ENCODE peak calls at places on chromosomes 11 and 22, in seven cellular contexts. One of them, this sample, is unnamed.

GRCh38 chr22:46262449-46263207 is 515 bp downstream of the PKDREJ start:
- DNase-seq in NCI-H1105 treated with DMSO at 0.1 percent for 48 hours: no peak
- DNase-seq in stimulated activated CD8-positive, alpha-beta memory T cell treated with anti-CD3 and anti-CD28 coated beads, Interleukin-15, amount 100 ng/mL, for 24 hours: no peak
- DNase-seq in activated T-cell treated with anti-CD3 and anti-CD28 coated beads for 48 hours: peak
- DNase-seq in hypothalamus: no peak
- DNase-seq in naive thymus-derived CD4-positive, alpha-beta T cell: no peak
- DNase-seq in iris pigment epithelial cell: peak
- DNase-seq in this sample: no peak

GRCh38 chr11:19121646-19122045 is 4.7 kb downstream of the ZDHHC13 start:
- DNase-seq in NCI-H1105 treated with DMSO at 0.1 percent for 48 hours: no peak
- DNase-seq in stimulated activated CD8-positive, alpha-beta memory T cell treated with anti-CD3 and anti-CD28 coated beads, Interleukin-15, amount 100 ng/mL, for 24 hours: no peak
- DNase-seq in activated T-cell treated with anti-CD3 and anti-CD28 coated beads for 48 hours: no peak
- DNase-seq in hypothalamus: no peak
- DNase-seq in naive thymus-derived CD4-positive, alpha-beta T cell: no peak
- DNase-seq in iris pigment epithelial cell: peak
- DNase-seq in this sample: no peak

GRCh38 chr11:4181780-4182721 is 87.5 kb downstream of the RRM1 start:
- DNase-seq in NCI-H1105 treated with DMSO at 0.1 percent for 48 hours: peak
- DNase-seq in stimulated activated CD8-positive, alpha-beta memory T cell treated with anti-CD3 and anti-CD28 coated beads, Interleukin-15, amount 100 ng/mL, for 24 hours: no peak
- DNase-seq in activated T-cell treated with anti-CD3 and anti-CD28 coated beads for 48 hours: peak
- DNase-seq in hypothalamus: peak
- DNase-seq in naive thymus-derived CD4-positive, alpha-beta T cell: no peak
- DNase-seq in iris pigment epithelial cell: peak
- DNase-seq in this sample: peak

GRCh38 chr22:50016988-50017700 is 4.6 kb upstream of the IL17REL start:
- DNase-seq in NCI-H1105 treated with DMSO at 0.1 percent for 48 hours: no peak
- DNase-seq in stimulated activated CD8-positive, alpha-beta memory T cell treated with anti-CD3 and anti-CD28 coated beads, Interleukin-15, amount 100 ng/mL, for 24 hours: peak
- DNase-seq in activated T-cell treated with anti-CD3 and anti-CD28 coated beads for 48 hours: peak
- DNase-seq in hypothalamus: no peak
- DNase-seq in naive thymus-derived CD4-positive, alpha-beta T cell: no peak
- DNase-seq in iris pigment epithelial cell: no peak
- DNase-seq in this sample: no peak

GRCh38 chr11:6672006-6672405 is 11.1 kb downstream of the MRPL17 start:
- DNase-seq in NCI-H1105 treated with DMSO at 0.1 percent for 48 hours: no peak
- DNase-seq in stimulated activated CD8-positive, alpha-beta memory T cell treated with anti-CD3 and anti-CD28 coated beads, Interleukin-15, amount 100 ng/mL, for 24 hours: no peak
- DNase-seq in activated T-cell treated with anti-CD3 and anti-CD28 coated beads for 48 hours: no peak
- DNase-seq in hypothalamus: no peak
- DNase-seq in naive thymus-derived CD4-positive, alpha-beta T cell: no peak
- DNase-seq in iris pigment epithelial cell: no peak
- DNase-seq in this sample: no peak

GRCh38 chr11:78292109-78292803 is 103.5 kb downstream of the USP35 start:
- DNase-seq in NCI-H1105 treated with DMSO at 0.1 percent for 48 hours: no peak
- DNase-seq in stimulated activated CD8-positive, alpha-beta memory T cell treated with anti-CD3 and anti-CD28 coated beads, Interleukin-15, amount 100 ng/mL, for 24 hours: no peak
- DNase-seq in activated T-cell treated with anti-CD3 and anti-CD28 coated beads for 48 hours: no peak
- DNase-seq in hypothalamus: no peak
- DNase-seq in naive thymus-derived CD4-positive, alpha-beta T cell: no peak
- DNase-seq in iris pigment epithelial cell: no peak
- DNase-seq in this sample: no peak

GRCh38 chr11:119602745-119603373 is 126.1 kb downstream of the NECTIN1 start:
- DNase-seq in NCI-H1105 treated with DMSO at 0.1 percent for 48 hours: no peak
- DNase-seq in stimulated activated CD8-positive, alpha-beta memory T cell treated with anti-CD3 and anti-CD28 coated beads, Interleukin-15, amount 100 ng/mL, for 24 hours: no peak
- DNase-seq in activated T-cell treated with anti-CD3 and anti-CD28 coated beads for 48 hours: no peak
- DNase-seq in hypothalamus: no peak
- DNase-seq in naive thymus-derived CD4-positive, alpha-beta T cell: no peak
- DNase-seq in iris pigment epithelial cell: no peak
- DNase-seq in this sample: no peak

GRCh38 chr22:35984183-35984710 is 44.4 kb downstream of the RBFOX2 start:
- DNase-seq in NCI-H1105 treated with DMSO at 0.1 percent for 48 hours: no peak
- DNase-seq in stimulated activated CD8-positive, alpha-beta memory T cell treated with anti-CD3 and anti-CD28 coated beads, Interleukin-15, amount 100 ng/mL, for 24 hours: no peak
- DNase-seq in activated T-cell treated with anti-CD3 and anti-CD28 coated beads for 48 hours: no peak
- DNase-seq in hypothalamus: no peak
- DNase-seq in naive thymus-derived CD4-positive, alpha-beta T cell: no peak
- DNase-seq in iris pigment epithelial cell: no peak
- DNase-seq in this sample: no peak

GRCh38 chr22:39724857-39725256 is 154.3 kb downstream of the CACNA1I start:
- DNase-seq in NCI-H1105 treated with DMSO at 0.1 percent for 48 hours: no peak
- DNase-seq in stimulated activated CD8-positive, alpha-beta memory T cell treated with anti-CD3 and anti-CD28 coated beads, Interleukin-15, amount 100 ng/mL, for 24 hours: no peak
- DNase-seq in activated T-cell treated with anti-CD3 and anti-CD28 coated beads for 48 hours: no peak
- DNase-seq in hypothalamus: no peak
- DNase-seq in naive thymus-derived CD4-positive, alpha-beta T cell: no peak
- DNase-seq in iris pigment epithelial cell: no peak
- DNase-seq in this sample: no peak

GRCh38 chr11:118927554-118928107 is 1.9 kb upstream of the BCL9L start:
- DNase-seq in NCI-H1105 treated with DMSO at 0.1 percent for 48 hours: no peak
- DNase-seq in stimulated activated CD8-positive, alpha-beta memory T cell treated with anti-CD3 and anti-CD28 coated beads, Interleukin-15, amount 100 ng/mL, for 24 hours: no peak
- DNase-seq in activated T-cell treated with anti-CD3 and anti-CD28 coated beads for 48 hours: no peak
- DNase-seq in hypothalamus: no peak
- DNase-seq in naive thymus-derived CD4-positive, alpha-beta T cell: no peak
- DNase-seq in iris pigment epithelial cell: no peak
- DNase-seq in this sample: no peak

GRCh38 chr22:44870021-44870420 is 117.6 kb downstream of the ARHGAP8 start:
- DNase-seq in NCI-H1105 treated with DMSO at 0.1 percent for 48 hours: no peak
- DNase-seq in stimulated activated CD8-positive, alpha-beta memory T cell treated with anti-CD3 and anti-CD28 coated beads, Interleukin-15, amount 100 ng/mL, for 24 hours: no peak
- DNase-seq in activated T-cell treated with anti-CD3 and anti-CD28 coated beads for 48 hours: no peak
- DNase-seq in hypothalamus: no peak
- DNase-seq in naive thymus-derived CD4-positive, alpha-beta T cell: no peak
- DNase-seq in iris pigment epithelial cell: peak
- DNase-seq in this sample: peak

GRCh38 chr11:63589000-63589399 is 25.2 kb downstream of the PLAAT3 start:
- DNase-seq in NCI-H1105 treated with DMSO at 0.1 percent for 48 hours: no peak
- DNase-seq in stimulated activated CD8-positive, alpha-beta memory T cell treated with anti-CD3 and anti-CD28 coated beads, Interleukin-15, amount 100 ng/mL, for 24 hours: no peak
- DNase-seq in activated T-cell treated with anti-CD3 and anti-CD28 coated beads for 48 hours: no peak
- DNase-seq in hypothalamus: no peak
- DNase-seq in naive thymus-derived CD4-positive, alpha-beta T cell: no peak
- DNase-seq in iris pigment epithelial cell: no peak
- DNase-seq in this sample: no peak

GRCh38 chr22:41857160-41857859 is 24.4 kb downstream of the SREBF2 start:
- DNase-seq in NCI-H1105 treated with DMSO at 0.1 percent for 48 hours: no peak
- DNase-seq in stimulated activated CD8-positive, alpha-beta memory T cell treated with anti-CD3 and anti-CD28 coated beads, Interleukin-15, amount 100 ng/mL, for 24 hours: peak
- DNase-seq in activated T-cell treated with anti-CD3 and anti-CD28 coated beads for 48 hours: peak
- DNase-seq in hypothalamus: no peak
- DNase-seq in naive thymus-derived CD4-positive, alpha-beta T cell: peak
- DNase-seq in iris pigment epithelial cell: peak
- DNase-seq in this sample: peak

GRCh38 chr11:11841121-11841604 is 609 bp upstream of the USP47 start:
- DNase-seq in NCI-H1105 treated with DMSO at 0.1 percent for 48 hours: peak
- DNase-seq in stimulated activated CD8-positive, alpha-beta memory T cell treated with anti-CD3 and anti-CD28 coated beads, Interleukin-15, amount 100 ng/mL, for 24 hours: peak
- DNase-seq in activated T-cell treated with anti-CD3 and anti-CD28 coated beads for 48 hours: no peak
- DNase-seq in hypothalamus: peak
- DNase-seq in naive thymus-derived CD4-positive, alpha-beta T cell: no peak
- DNase-seq in iris pigment epithelial cell: peak
- DNase-seq in this sample: peak

GRCh38 chr22:25488244-25489020 is 76.0 kb upstream of the GRK3 start:
- DNase-seq in NCI-H1105 treated with DMSO at 0.1 percent for 48 hours: peak
- DNase-seq in stimulated activated CD8-positive, alpha-beta memory T cell treated with anti-CD3 and anti-CD28 coated beads, Interleukin-15, amount 100 ng/mL, for 24 hours: no peak
- DNase-seq in activated T-cell treated with anti-CD3 and anti-CD28 coated beads for 48 hours: peak
- DNase-seq in hypothalamus: peak
- DNase-seq in naive thymus-derived CD4-positive, alpha-beta T cell: no peak
- DNase-seq in iris pigment epithelial cell: peak
- DNase-seq in this sample: peak

GRCh38 chr22:35601743-35602633 is 15.1 kb downstream of the MB start:
- DNase-seq in NCI-H1105 treated with DMSO at 0.1 percent for 48 hours: no peak
- DNase-seq in stimulated activated CD8-positive, alpha-beta memory T cell treated with anti-CD3 and anti-CD28 coated beads, Interleukin-15, amount 100 ng/mL, for 24 hours: no peak
- DNase-seq in activated T-cell treated with anti-CD3 and anti-CD28 coated beads for 48 hours: no peak
- DNase-seq in hypothalamus: no peak
- DNase-seq in naive thymus-derived CD4-positive, alpha-beta T cell: no peak
- DNase-seq in iris pigment epithelial cell: peak
- DNase-seq in this sample: no peak

GRCh38 chr11:92340839-92341238 is 116.2 kb downstream of the FAT3 start:
- DNase-seq in NCI-H1105 treated with DMSO at 0.1 percent for 48 hours: no peak
- DNase-seq in stimulated activated CD8-positive, alpha-beta memory T cell treated with anti-CD3 and anti-CD28 coated beads, Interleukin-15, amount 100 ng/mL, for 24 hours: no peak
- DNase-seq in activated T-cell treated with anti-CD3 and anti-CD28 coated beads for 48 hours: no peak
- DNase-seq in hypothalamus: no peak
- DNase-seq in naive thymus-derived CD4-positive, alpha-beta T cell: no peak
- DNase-seq in iris pigment epithelial cell: no peak
- DNase-seq in this sample: peak

GRCh38 chr11:62546937-62547625 is 475 bp upstream of the AHNAK start:
- DNase-seq in NCI-H1105 treated with DMSO at 0.1 percent for 48 hours: no peak
- DNase-seq in stimulated activated CD8-positive, alpha-beta memory T cell treated with anti-CD3 and anti-CD28 coated beads, Interleukin-15, amount 100 ng/mL, for 24 hours: no peak
- DNase-seq in activated T-cell treated with anti-CD3 and anti-CD28 coated beads for 48 hours: no peak
- DNase-seq in hypothalamus: no peak
- DNase-seq in naive thymus-derived CD4-positive, alpha-beta T cell: no peak
- DNase-seq in iris pigment epithelial cell: peak
- DNase-seq in this sample: no peak

GRCh38 chr11:62133328-62134065 is 9.7 kb downstream of the INCENP start:
- DNase-seq in NCI-H1105 treated with DMSO at 0.1 percent for 48 hours: no peak
- DNase-seq in stimulated activated CD8-positive, alpha-beta memory T cell treated with anti-CD3 and anti-CD28 coated beads, Interleukin-15, amount 100 ng/mL, for 24 hours: no peak
- DNase-seq in activated T-cell treated with anti-CD3 and anti-CD28 coated beads for 48 hours: no peak
- DNase-seq in hypothalamus: no peak
- DNase-seq in naive thymus-derived CD4-positive, alpha-beta T cell: no peak
- DNase-seq in iris pigment epithelial cell: no peak
- DNase-seq in this sample: no peak

GRCh38 chr11:111607751-111608150 is 5.5 kb downstream of the SIK2 start:
- DNase-seq in NCI-H1105 treated with DMSO at 0.1 percent for 48 hours: no peak
- DNase-seq in stimulated activated CD8-positive, alpha-beta memory T cell treated with anti-CD3 and anti-CD28 coated beads, Interleukin-15, amount 100 ng/mL, for 24 hours: no peak
- DNase-seq in activated T-cell treated with anti-CD3 and anti-CD28 coated beads for 48 hours: no peak
- DNase-seq in hypothalamus: no peak
- DNase-seq in naive thymus-derived CD4-positive, alpha-beta T cell: no peak
- DNase-seq in iris pigment epithelial cell: no peak
- DNase-seq in this sample: no peak

GRCh38 chr22:44448271-44448780 is 49.7 kb downstream of the RTL6 start:
- DNase-seq in NCI-H1105 treated with DMSO at 0.1 percent for 48 hours: no peak
- DNase-seq in stimulated activated CD8-positive, alpha-beta memory T cell treated with anti-CD3 and anti-CD28 coated beads, Interleukin-15, amount 100 ng/mL, for 24 hours: no peak
- DNase-seq in activated T-cell treated with anti-CD3 and anti-CD28 coated beads for 48 hours: no peak
- DNase-seq in hypothalamus: peak
- DNase-seq in naive thymus-derived CD4-positive, alpha-beta T cell: no peak
- DNase-seq in iris pigment epithelial cell: peak
- DNase-seq in this sample: no peak

GRCh38 chr11:111634981-111635705 is 32.9 kb downstream of the SIK2 start:
- DNase-seq in NCI-H1105 treated with DMSO at 0.1 percent for 48 hours: no peak
- DNase-seq in stimulated activated CD8-positive, alpha-beta memory T cell treated with anti-CD3 and anti-CD28 coated beads, Interleukin-15, amount 100 ng/mL, for 24 hours: no peak
- DNase-seq in activated T-cell treated with anti-CD3 and anti-CD28 coated beads for 48 hours: no peak
- DNase-seq in hypothalamus: no peak
- DNase-seq in naive thymus-derived CD4-positive, alpha-beta T cell: no peak
- DNase-seq in iris pigment epithelial cell: peak
- DNase-seq in this sample: no peak

GRCh38 chr11:57458410-57459111 is 1.8 kb upstream of the RTN4RL2 start:
- DNase-seq in NCI-H1105 treated with DMSO at 0.1 percent for 48 hours: peak
- DNase-seq in stimulated activated CD8-positive, alpha-beta memory T cell treated with anti-CD3 and anti-CD28 coated beads, Interleukin-15, amount 100 ng/mL, for 24 hours: no peak
- DNase-seq in activated T-cell treated with anti-CD3 and anti-CD28 coated beads for 48 hours: peak
- DNase-seq in hypothalamus: no peak
- DNase-seq in naive thymus-derived CD4-positive, alpha-beta T cell: peak
- DNase-seq in iris pigment epithelial cell: no peak
- DNase-seq in this sample: peak

GRCh38 chr22:32354360-32355351 is 3.0 kb upstream of the RFPL3 start:
- DNase-seq in NCI-H1105 treated with DMSO at 0.1 percent for 48 hours: no peak
- DNase-seq in stimulated activated CD8-positive, alpha-beta memory T cell treated with anti-CD3 and anti-CD28 coated beads, Interleukin-15, amount 100 ng/mL, for 24 hours: no peak
- DNase-seq in activated T-cell treated with anti-CD3 and anti-CD28 coated beads for 48 hours: no peak
- DNase-seq in hypothalamus: no peak
- DNase-seq in naive thymus-derived CD4-positive, alpha-beta T cell: no peak
- DNase-seq in iris pigment epithelial cell: peak
- DNase-seq in this sample: no peak